ENCODE peak calls at places on chromosomes 7 and 10, in five cellular contexts. One of them, this sample, is unnamed.

GRCh38 chr7:98974906-98975816 is 96.8 kb downstream of the TRRAP start:
- DNase-seq in osteoblast: peak
- DNase-seq in astrocyte of the spinal cord: no peak
- DNase-seq in nephron progenitor cell: no peak
- DNase-seq in WTC11: no peak
- DNase-seq in this sample: no peak

GRCh38 chr10:81882011-81882410 is 7.0 kb downstream of the NRG3 start:
- DNase-seq in astrocyte of the spinal cord: no peak
- DNase-seq in osteoblast: no peak
- DNase-seq in WTC11: no peak
- DNase-seq in nephron progenitor cell: no peak
- DNase-seq in this sample: no peak

GRCh38 chr7:32115831-32116230 is 45.6 kb upstream of the PDE1C start:
- DNase-seq in osteoblast: no peak
- DNase-seq in nephron progenitor cell: no peak
- DNase-seq in WTC11: no peak
- DNase-seq in astrocyte of the spinal cord: peak
- DNase-seq in this sample: no peak

GRCh38 chr10:119461380-119461779 is 81.1 kb downstream of the RGS10 start:
- DNase-seq in WTC11: no peak
- DNase-seq in osteoblast: peak
- DNase-seq in nephron progenitor cell: no peak
- DNase-seq in astrocyte of the spinal cord: no peak
- DNase-seq in this sample: no peak

GRCh38 chr7:135980665-135981180 is 3.6 kb upstream of the MTPN start:
- DNase-seq in nephron progenitor cell: no peak
- DNase-seq in astrocyte of the spinal cord: peak
- DNase-seq in WTC11: no peak
- DNase-seq in osteoblast: no peak
- DNase-seq in this sample: peak

GRCh38 chr7:115940462-115941060 is 90.0 kb downstream of the TFEC start:
- DNase-seq in osteoblast: no peak
- DNase-seq in astrocyte of the spinal cord: no peak
- DNase-seq in nephron progenitor cell: no peak
- DNase-seq in WTC11: no peak
- DNase-seq in this sample: no peak

GRCh38 chr10:12542271-12542670 is 192.9 kb downstream of the CAMK1D start:
- DNase-seq in astrocyte of the spinal cord: no peak
- DNase-seq in osteoblast: no peak
- DNase-seq in WTC11: no peak
- DNase-seq in nephron progenitor cell: no peak
- DNase-seq in this sample: no peak

GRCh38 chr10:74047871-74048270 is 50.0 kb downstream of the VCL start:
- DNase-seq in nephron progenitor cell: no peak
- DNase-seq in WTC11: no peak
- DNase-seq in astrocyte of the spinal cord: no peak
- DNase-seq in osteoblast: no peak
- DNase-seq in this sample: no peak

GRCh38 chr10:72107325-72108003 is 19.1 kb upstream of the SPOCK2 start:
- DNase-seq in osteoblast: no peak
- DNase-seq in nephron progenitor cell: no peak
- DNase-seq in WTC11: no peak
- DNase-seq in astrocyte of the spinal cord: no peak
- DNase-seq in this sample: peak

GRCh38 chr10:98611432-98611831 is 164.7 kb upstream of the HPS1 start:
- DNase-seq in astrocyte of the spinal cord: peak
- DNase-seq in nephron progenitor cell: no peak
- DNase-seq in WTC11: no peak
- DNase-seq in osteoblast: no peak
- DNase-seq in this sample: no peak

GRCh38 chr10:90420637-90421318 is 437.1 kb downstream of the HTR7 start:
- DNase-seq in nephron progenitor cell: no peak
- DNase-seq in astrocyte of the spinal cord: no peak
- DNase-seq in WTC11: no peak
- DNase-seq in osteoblast: no peak
- DNase-seq in this sample: no peak

GRCh38 chr7:96388620-96389383 is 66.9 kb upstream of the SLC25A13 start:
- DNase-seq in osteoblast: peak
- DNase-seq in astrocyte of the spinal cord: peak
- DNase-seq in nephron progenitor cell: no peak
- DNase-seq in WTC11: no peak
- DNase-seq in this sample: no peak

GRCh38 chr7:157523766-157524421 is 187.1 kb downstream of the DNAJB6 start:
- DNase-seq in WTC11: no peak
- DNase-seq in osteoblast: peak
- DNase-seq in nephron progenitor cell: no peak
- DNase-seq in astrocyte of the spinal cord: no peak
- DNase-seq in this sample: no peak

GRCh38 chr10:71241114-71241898 is 28.9 kb downstream of the UNC5B start:
- DNase-seq in nephron progenitor cell: no peak
- DNase-seq in osteoblast: peak
- DNase-seq in WTC11: no peak
- DNase-seq in astrocyte of the spinal cord: peak
- DNase-seq in this sample: no peak

GRCh38 chr10:45282061-45282460 is 33.3 kb downstream of the OR13A1 start:
- DNase-seq in nephron progenitor cell: no peak
- DNase-seq in osteoblast: no peak
- DNase-seq in astrocyte of the spinal cord: no peak
- DNase-seq in WTC11: no peak
- DNase-seq in this sample: no peak
- TF ChIP-seq CTCF in nephron progenitor cell: no peak
- TF ChIP-seq CTCF in osteoblast: no peak
- TF ChIP-seq CTCF in astrocyte of the spinal cord: no peak
- TF ChIP-seq CTCF in WTC11: no peak
- TF ChIP-seq CTCF in this sample: no peak

GRCh38 chr7:117172283-117172682 is 150.6 kb downstream of the WNT2 start:
- DNase-seq in WTC11: no peak
- DNase-seq in nephron progenitor cell: no peak
- DNase-seq in astrocyte of the spinal cord: no peak
- DNase-seq in osteoblast: no peak
- DNase-seq in this sample: no peak

GRCh38 chr7:117173001-117173400 is 149.9 kb downstream of the WNT2 start:
- DNase-seq in osteoblast: no peak
- DNase-seq in astrocyte of the spinal cord: no peak
- DNase-seq in WTC11: no peak
- DNase-seq in nephron progenitor cell: no peak
- DNase-seq in this sample: no peak

GRCh38 chr7:117165656-117166055 is 157.2 kb downstream of the WNT2 start:
- DNase-seq in astrocyte of the spinal cord: no peak
- DNase-seq in nephron progenitor cell: no peak
- DNase-seq in osteoblast: no peak
- DNase-seq in WTC11: no peak
- DNase-seq in this sample: no peak

GRCh38 chr7:117171106-117171505 is 151.8 kb downstream of the WNT2 start:
- DNase-seq in WTC11: peak
- DNase-seq in osteoblast: no peak
- DNase-seq in nephron progenitor cell: no peak
- DNase-seq in astrocyte of the spinal cord: no peak
- DNase-seq in this sample: no peak

GRCh38 chr7:117169907-117170306 is 153.0 kb downstream of the WNT2 start:
- DNase-seq in osteoblast: no peak
- DNase-seq in astrocyte of the spinal cord: peak
- DNase-seq in WTC11: no peak
- DNase-seq in nephron progenitor cell: no peak
- DNase-seq in this sample: no peak
- TF ChIP-seq CTCF in osteoblast: no peak
- TF ChIP-seq CTCF in astrocyte of the spinal cord: no peak
- TF ChIP-seq CTCF in WTC11: no peak
- TF ChIP-seq CTCF in nephron progenitor cell: no peak
- TF ChIP-seq CTCF in this sample: no peak

DNA sequence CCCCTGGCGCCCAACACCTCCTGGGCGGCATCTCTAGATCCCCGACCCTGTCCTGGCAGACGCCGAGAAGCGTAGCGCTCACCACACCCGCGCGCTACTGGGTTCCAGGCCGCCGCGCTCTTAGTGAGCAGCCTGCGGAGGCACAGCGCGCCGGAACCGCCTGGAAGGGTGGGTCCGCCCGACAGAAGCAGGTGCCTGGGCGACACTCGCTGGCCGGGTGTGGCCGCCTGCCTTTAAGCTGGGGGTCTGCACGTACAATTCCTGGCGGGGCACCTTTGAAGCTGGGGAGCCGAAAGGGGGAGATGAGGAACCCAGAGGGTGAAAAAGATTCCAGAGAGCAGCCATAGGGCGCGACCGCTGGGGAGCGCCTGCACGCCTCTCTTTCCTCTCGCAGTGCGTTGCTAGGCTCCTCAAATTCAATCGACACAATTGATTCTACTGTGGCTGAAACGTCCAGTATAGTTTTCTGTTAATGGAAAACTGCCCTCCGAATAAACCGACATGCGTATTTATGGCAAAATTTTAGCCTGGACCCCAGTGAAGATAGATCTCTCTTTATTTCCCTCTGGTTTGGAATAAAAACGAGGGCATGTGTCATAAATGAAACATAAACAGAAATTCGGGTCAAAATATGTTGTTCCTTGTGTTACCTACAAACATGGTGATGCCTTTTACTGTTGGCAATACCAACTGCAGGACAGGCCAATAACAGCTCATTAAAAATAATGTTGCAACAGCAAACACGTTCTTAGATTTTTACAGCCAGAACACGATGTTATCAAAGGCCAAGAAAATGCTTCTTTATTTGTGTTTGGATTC is 4.6 kb downstream of the HMX3 start:
- DNase-seq in WTC11: peak
- DNase-seq in osteoblast: no peak
- DNase-seq in nephron progenitor cell: peak
- DNase-seq in astrocyte of the spinal cord: no peak
- DNase-seq in this sample: peak
- TF ChIP-seq CTCF in WTC11: no peak
- TF ChIP-seq CTCF in osteoblast: no peak
- TF ChIP-seq CTCF in nephron progenitor cell: no peak
- TF ChIP-seq CTCF in astrocyte of the spinal cord: no peak
- TF ChIP-seq CTCF in this sample: peak

DNA sequence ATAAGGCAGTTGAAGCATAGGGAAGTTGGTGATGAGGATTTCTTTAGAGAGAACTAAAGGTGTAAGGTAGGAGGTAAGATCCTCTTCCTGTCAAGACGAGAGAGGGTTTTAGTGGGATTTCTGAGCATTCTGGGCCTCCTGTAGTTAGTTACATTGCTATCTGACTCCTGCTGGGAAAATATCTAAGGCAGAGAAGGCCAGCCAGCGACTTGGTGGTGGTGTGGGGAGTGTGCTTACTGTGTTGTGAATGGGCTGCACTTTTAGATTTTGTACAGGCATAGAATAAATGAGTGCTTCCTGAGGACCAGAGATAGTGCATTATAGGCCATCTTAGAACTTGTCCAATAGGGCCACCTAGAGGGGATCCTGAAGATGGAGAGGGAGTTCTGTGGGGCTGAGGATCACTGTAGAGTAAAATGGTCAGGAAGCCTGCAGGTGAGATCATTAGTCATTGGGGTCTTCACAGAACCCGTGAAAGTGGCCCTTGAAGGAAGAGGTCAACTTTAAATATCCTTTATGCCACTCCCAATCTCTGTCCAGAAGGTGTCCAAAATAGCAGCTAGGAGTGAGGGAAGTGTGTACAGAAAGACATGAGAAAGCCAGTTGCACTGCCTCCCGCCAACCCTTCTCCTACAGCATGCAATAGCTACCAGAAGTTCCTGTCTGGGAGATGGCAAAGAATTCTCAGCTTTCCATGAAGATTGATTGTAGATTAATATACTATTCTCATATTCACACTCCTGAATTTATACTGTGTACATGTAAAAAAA is 266.6 kb downstream of the POLR1F start:
- DNase-seq in osteoblast: peak
- DNase-seq in WTC11: peak
- DNase-seq in astrocyte of the spinal cord: peak
- DNase-seq in nephron progenitor cell: peak
- DNase-seq in this sample: no peak
- TF ChIP-seq CTCF in osteoblast: peak
- TF ChIP-seq CTCF in WTC11: no peak
- TF ChIP-seq CTCF in astrocyte of the spinal cord: peak
- TF ChIP-seq CTCF in nephron progenitor cell: peak
- TF ChIP-seq CTCF in this sample: peak

DNA sequence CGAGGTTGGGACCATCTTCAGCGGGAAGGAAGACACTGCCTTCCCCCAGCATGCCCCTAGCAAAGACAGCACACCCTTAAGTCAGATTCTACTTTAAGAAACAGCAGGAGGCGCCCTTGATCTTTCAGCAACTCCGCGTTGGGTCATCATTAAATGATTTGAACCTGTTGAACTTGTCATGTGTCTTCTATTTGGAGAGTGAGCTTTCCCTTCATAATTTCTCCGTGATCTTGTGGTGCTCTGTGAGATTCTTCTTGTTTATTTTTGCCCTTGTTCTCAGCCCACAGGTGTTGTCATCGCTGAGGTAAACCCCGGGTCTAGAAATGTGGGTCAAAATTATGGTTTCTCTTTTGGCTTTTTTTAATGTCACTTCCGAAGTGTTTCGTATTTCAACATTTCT is 49.5 kb upstream of the PITRM1 start:
- DNase-seq in astrocyte of the spinal cord: peak
- DNase-seq in nephron progenitor cell: no peak
- DNase-seq in WTC11: no peak
- DNase-seq in osteoblast: no peak
- DNase-seq in this sample: no peak
- TF ChIP-seq CTCF in astrocyte of the spinal cord: peak
- TF ChIP-seq CTCF in nephron progenitor cell: peak
- TF ChIP-seq CTCF in WTC11: no peak
- TF ChIP-seq CTCF in osteoblast: peak
- TF ChIP-seq CTCF in this sample: no peak

DNA sequence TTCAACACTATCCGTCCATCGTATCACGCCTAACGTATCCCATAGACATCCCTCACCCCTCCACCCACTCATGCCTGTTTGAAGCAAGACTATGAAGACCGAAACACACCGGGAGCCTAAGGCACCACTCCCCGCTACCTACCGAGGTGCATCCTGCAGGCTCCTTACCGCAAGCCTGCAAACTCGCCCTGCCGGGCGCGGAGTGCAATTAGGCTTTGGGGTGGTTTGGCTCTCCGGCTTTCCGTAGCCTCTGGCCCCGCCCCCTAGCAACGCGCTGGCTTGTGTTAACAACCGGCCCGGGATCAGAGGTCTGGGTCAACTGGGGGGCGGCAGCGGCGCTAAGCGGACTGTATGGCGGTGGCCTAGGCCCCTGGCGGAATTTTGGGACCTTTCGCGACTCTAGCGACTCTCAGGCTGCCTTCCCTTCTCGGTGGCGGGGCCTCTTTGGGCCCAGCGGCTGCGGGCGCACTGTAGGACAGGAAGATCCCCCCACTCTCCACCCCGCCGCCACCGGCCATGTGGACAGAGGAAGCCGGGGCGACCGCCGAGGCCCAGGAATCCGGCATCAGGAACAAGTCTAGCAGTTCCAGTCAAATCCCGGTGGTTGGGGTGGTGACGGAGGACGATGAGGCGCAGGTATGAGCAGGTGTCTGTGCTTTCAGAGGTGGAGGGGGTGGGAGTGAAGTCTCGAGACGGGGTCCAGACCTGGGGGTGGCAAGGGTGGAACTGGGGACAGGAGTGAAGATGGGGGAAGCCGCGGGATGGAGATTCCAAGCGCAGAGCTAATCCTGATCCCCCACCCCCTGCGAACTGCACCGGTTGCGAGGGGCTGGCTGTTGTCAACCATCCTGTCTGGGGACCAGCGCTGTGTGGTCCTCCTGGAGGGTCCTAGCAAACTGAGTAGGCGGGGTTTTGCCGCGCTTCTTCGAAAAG is at the start of gene CFAP69:
- DNase-seq in nephron progenitor cell: peak
- DNase-seq in WTC11: peak
- DNase-seq in astrocyte of the spinal cord: peak
- DNase-seq in osteoblast: peak
- DNase-seq in this sample: peak
- TF ChIP-seq CTCF in nephron progenitor cell: no peak
- TF ChIP-seq CTCF in WTC11: no peak
- TF ChIP-seq CTCF in astrocyte of the spinal cord: peak
- TF ChIP-seq CTCF in osteoblast: peak
- TF ChIP-seq CTCF in this sample: no peak

GRCh38 chr10:104311184-104311720 is 27.0 kb downstream of the ITPRIP start:
- DNase-seq in astrocyte of the spinal cord: no peak
- DNase-seq in nephron progenitor cell: no peak
- DNase-seq in osteoblast: no peak
- DNase-seq in WTC11: no peak
- DNase-seq in this sample: no peak
- TF ChIP-seq CTCF in astrocyte of the spinal cord: no peak
- TF ChIP-seq CTCF in nephron progenitor cell: no peak
- TF ChIP-seq CTCF in osteoblast: no peak
- TF ChIP-seq CTCF in WTC11: no peak
- TF ChIP-seq CTCF in this sample: no peak